ENCODE peak calls at places on chromosomes 6 and 20, in ten cellular contexts. L is activated CD4-positive, CD25-positive, alpha-beta regulatory T cell; B is T-cell; E is fibroblast of pulmonary artery; X is psoas muscle; A is germinal center; T is transverse colon; I is SK-N-SH; F is NCI-H1092 treated with DMSO at 0.1 percent for 48 hours; C is activated CD8-positive, alpha-beta T cell treated with anti-CD3 and anti-CD28 coated beads for 36 hours. P is an unnamed sample.

GRCh38 chr6:143743256-143744166 is 65.7 kb downstream of the PHACTR2 start:
- DNase-seq in X (no peak), F (no peak), T (peak), A (no peak), L (no peak), C (no peak), B (no peak), E (peak), I (no peak), P (no peak)

GRCh38 chr6:43298565-43299337 is 691 bp downstream of the SLC22A7 start:
- DNase-seq in I (no peak), T (no peak), B (no peak), F (no peak), L (no peak), E (no peak), X (no peak), A (no peak), C (no peak), P (no peak)

GRCh38 chr6:157268835-157269234 is 54.5 kb downstream of the TMEM242 start:
- DNase-seq in C (no peak), X (no peak), E (no peak), A (no peak), L (no peak), B (no peak), I (no peak), F (no peak), T (no peak), P (no peak)

GRCh38 chr20:41279546-41280225 is 37.8 kb downstream of the ZHX3 start:
- DNase-seq in F (no peak), B (no peak), I (no peak), A (no peak), L (no peak), C (peak), T (no peak), X (no peak), E (no peak), P (no peak)

GRCh38 chr6:117253785-117254184 is 11.6 kb upstream of the VGLL2 start:
- DNase-seq in E (no peak), I (no peak), A (no peak), L (no peak), B (no peak), T (no peak), C (no peak), X (no peak), F (no peak), P (no peak)

GRCh38 chr20:61753196-61753942 is 312.3 kb downstream of the TAF4 start:
- DNase-seq in X (no peak), C (no peak), A (no peak), F (no peak), L (no peak), E (peak), T (no peak), B (no peak), I (no peak), P (no peak)

GRCh38 chr20:35133006-35133405 is 14.1 kb downstream of the EDEM2 start:
- DNase-seq in F (no peak), B (no peak), L (no peak), I (no peak), X (no peak), T (no peak), C (no peak), E (no peak), A (no peak), P (no peak)

GRCh38 chr20:47350691-47351545 is 5.6 kb downstream of the ZMYND8 start:
- DNase-seq in I (no peak), F (no peak), C (no peak), T (no peak), E (no peak), B (no peak), L (no peak), A (no peak), X (no peak), P (no peak)

GRCh38 chr6:111872521-111873177 is 603 bp downstream of the FYN start:
- DNase-seq in I (peak), B (peak), E (peak), F (no peak), X (peak), A (peak), L (peak), T (peak), C (peak), P (peak)

GRCh38 chr6:166257911-166258318 is 50.3 kb downstream of the PRR18 start:
- DNase-seq in B (no peak), C (peak), I (no peak), E (no peak), T (no peak), L (no peak), A (no peak), X (no peak), F (no peak), P (no peak)

GRCh38 chr6:10730254-10730653 is 7.4 kb downstream of the TMEM14C start:
- DNase-seq in X (no peak), F (no peak), E (no peak), B (no peak), A (no peak), C (no peak), I (no peak), L (no peak), T (no peak), P (no peak)

GRCh38 chr6:160733045-160733646 is 31.1 kb downstream of the PLG start:
- DNase-seq in I (peak), F (peak), T (peak), L (no peak), C (peak), E (peak), B (peak), X (no peak), A (peak), P (no peak)

GRCh38 chr6:142313284-142313683 is 11.5 kb downstream of the ADGRG6 start:
- DNase-seq in E (peak), F (no peak), B (no peak), T (no peak), X (no peak), C (no peak), A (no peak), L (no peak), I (no peak), P (no peak)

GRCh38 chr6:37663016-37663810 is 34.5 kb downstream of the MDGA1 start:
- DNase-seq in X (no peak), A (no peak), I (no peak), L (no peak), E (peak), B (no peak), C (no peak), T (no peak), F (no peak), P (no peak)

GRCh38 chr20:45297786-45298497 is 8.7 kb upstream of the RBPJL start:
- DNase-seq in C (no peak), A (no peak), X (no peak), I (no peak), L (no peak), B (no peak), F (no peak), T (no peak), E (no peak), P (no peak)

GRCh38 chr20:63858393-63859165 is 2.7 kb upstream of the ABHD16B start:
- DNase-seq in L (no peak), A (no peak), C (peak), X (no peak), T (no peak), F (no peak), B (no peak), I (peak), E (peak), P (no peak)

GRCh38 chr6:166760288-166760687 is 133.2 kb upstream of the RPS6KA2 start:
- DNase-seq in I (no peak), B (peak), C (peak), X (no peak), T (no peak), F (no peak), E (no peak), L (no peak), A (no peak), P (no peak)

GRCh38 chr6:24205020-24205492 is 79.0 kb downstream of the NRSN1 start:
- DNase-seq in A (peak), X (no peak), B (no peak), E (peak), I (peak), C (peak), L (no peak), T (no peak), F (peak), P (no peak)

GRCh38 chr6:136226027-136226673 is 24.0 kb downstream of the MTFR2 start:
- DNase-seq in I (peak), C (peak), T (peak), L (peak), B (peak), A (peak), X (no peak), F (peak), E (peak), P (peak)

GRCh38 chr6:166556336-166556735 is 30.1 kb downstream of the RAMACL start:
- DNase-seq in A (no peak), T (no peak), L (no peak), B (no peak), F (no peak), I (no peak), X (no peak), C (no peak), E (no peak), P (no peak)

GRCh38 chr6:159830481-159831372 is 30.7 kb downstream of the PNLDC1 start:
- DNase-seq in B (no peak), T (no peak), A (no peak), I (no peak), C (no peak), X (no peak), F (no peak), L (no peak), E (no peak), P (no peak)

GRCh38 chr20:61537721-61538480 is 285.8 kb downstream of the CDH4 start:
- DNase-seq in E (no peak), A (no peak), C (no peak), L (no peak), I (no peak), F (no peak), X (no peak), B (no peak), T (no peak), P (no peak)

GRCh38 chr6:168895102-168895812 is 358.4 kb downstream of the THBS2 start:
- DNase-seq in B (peak), C (peak), L (peak), T (peak), E (peak), I (peak), F (peak), X (peak), A (peak), P (peak)

GRCh38 chr20:31719644-31720485 is 2.8 kb downstream of the BCL2L1 start:
- DNase-seq in B (no peak), C (no peak), T (peak), F (peak), E (peak), A (peak), X (no peak), L (no peak), I (no peak), P (no peak)

GRCh38 chr20:43535370-43536004 is 23.3 kb upstream of the SGK2 start:
- DNase-seq in T (no peak), A (no peak), I (no peak), E (no peak), F (no peak), C (no peak), X (no peak), L (no peak), B (no peak), P (no peak)

GRCh38 chr6:11358904-11359840 is 126.7 kb upstream of the NEDD9 start:
- DNase-seq in E (peak), T (no peak), B (no peak), X (no peak), A (no peak), C (no peak), F (no peak), I (no peak), L (no peak), P (no peak)

GRCh38 chr6:154276810-154277577 is 79.6 kb downstream of the IPCEF1 start:
- DNase-seq in E (peak), I (peak), T (no peak), L (no peak), F (peak), B (no peak), A (peak), X (no peak), C (peak), P (no peak)

GRCh38 chr20:64223526-64224067 is 32.0 kb upstream of the PCMTD2 start:
- DNase-seq in I (no peak), L (no peak), A (no peak), B (no peak), E (peak), C (no peak), T (no peak), F (peak), X (no peak), P (no peak)

GRCh38 chr6:71544028-71544427 is 255.4 kb downstream of the OGFRL1 start:
- DNase-seq in A (no peak), B (no peak), C (no peak), F (no peak), L (no peak), T (no peak), X (no peak), E (peak), I (no peak), P (no peak)

GRCh38 chr20:32018269-32019155 is 8.3 kb downstream of the CCM2L start:
- DNase-seq in E (no peak), A (peak), C (peak), I (peak), L (peak), B (peak), X (peak), F (peak), T (peak), P (peak)

GRCh38 chr6:111478749-111479148 is 4.3 kb downstream of the REV3L start:
- DNase-seq in A (peak), F (peak), L (no peak), I (no peak), E (peak), C (no peak), B (no peak), T (no peak), X (no peak), P (peak)

GRCh38 chr6:170038251-170038650 is 252.6 kb downstream of the DLL1 start:
- DNase-seq in E (no peak), C (no peak), F (no peak), B (no peak), A (no peak), I (no peak), X (no peak), L (no peak), T (no peak), P (no peak)

GRCh38 chr20:2349801-2350200 is 30.9 kb upstream of the TGM6 start:
- DNase-seq in B (no peak), C (no peak), F (no peak), E (peak), T (no peak), I (no peak), A (no peak), X (no peak), L (no peak), P (no peak)